ENCODE peak calls at places on chromosomes 4 and X, in six cellular contexts. D is fibroblast of lung, R is esophagus squamous epithelium, M is lower lobe of right lung, T is substantia nigra, F is heart right ventricle. A is an unnamed sample.

GRCh38 chrX:16807548-16807947 is 21.3 kb downstream of the TXLNG start:
- DNase-seq in D (peak), R (no peak), M (no peak), T (no peak), F (no peak), A (no peak)

GRCh38 chr4:112523764-112524505 is 8.0 kb upstream of the NEUROG2 start:
- DNase-seq in D (no peak), R (no peak), M (peak), T (no peak), F (peak), A (no peak)

GRCh38 chr4:168637872-168638756 is 141.3 kb downstream of the PALLD start:
- DNase-seq in D (peak), R (no peak), M (no peak), T (no peak), F (no peak), A (no peak)

GRCh38 chr4:5199912-5200311 is 148.6 kb downstream of the STK32B start:
- DNase-seq in D (no peak), R (no peak), M (no peak), T (no peak), F (no peak), A (no peak)

GRCh38 chr4:47239649-47240048 is 208.3 kb downstream of the GABRB1 start:
- DNase-seq in D (no peak), R (no peak), M (no peak), T (no peak), F (no peak), A (no peak)

GRCh38 chrX:72243472-72243871 is 4.6 kb upstream of the ERCC6L start:
- DNase-seq in D (peak), R (no peak), M (no peak), T (no peak), F (no peak), A (no peak)

GRCh38 chr4:81471361-81472248 is at the start of gene RASGEF1B:
- DNase-seq in D (peak), R (peak), M (peak), T (peak), F (peak), A (peak)

GRCh38 chrX:12770440-12770839 is 20.8 kb upstream of the PRPS2 start:
- DNase-seq in D (no peak), R (no peak), M (no peak), T (no peak), F (no peak), A (no peak)

GRCh38 chrX:124435616-124436015 is 89.3 kb downstream of the SH2D1A start:
- DNase-seq in D (no peak), R (no peak), M (no peak), T (no peak), F (no peak), A (no peak)

GRCh38 chr4:7535619-7536018 is 100.9 kb upstream of the PSAPL1 start:
- DNase-seq in D (no peak), R (no peak), M (no peak), T (no peak), F (no peak), A (no peak)

GRCh38 chr4:99893991-99894981 is at the start of gene LAMTOR3:
- DNase-seq in D (peak), R (peak), M (peak), T (peak), F (peak), A (peak)
- H3K27ac ChIP-seq in D (peak), R (peak), M (peak), T (peak), F (peak), A (peak)

GRCh38 chr4:55376698-55377097 is 19.1 kb upstream of the TMEM165 start:
- DNase-seq in D (no peak), R (no peak), M (no peak), T (no peak), F (no peak), A (no peak)

GRCh38 chr4:55382515-55383003 is 13.2 kb upstream of the TMEM165 start:
- DNase-seq in D (no peak), R (no peak), M (no peak), T (no peak), F (no peak), A (no peak)

GRCh38 chr4:55381502-55381901 is 14.3 kb upstream of the TMEM165 start:
- DNase-seq in D (no peak), R (no peak), M (no peak), T (no peak), F (no peak), A (no peak)

GRCh38 chr4:55373461-55373860 is 22.3 kb upstream of the TMEM165 start:
- DNase-seq in D (no peak), R (no peak), M (no peak), T (no peak), F (no peak), A (no peak)

GRCh38 chr4:55378617-55379467 is 16.9 kb upstream of the TMEM165 start:
- DNase-seq in D (no peak), R (no peak), M (peak), T (no peak), F (no peak), A (no peak)
- H3K27ac ChIP-seq in D (no peak), R (no peak), M (peak), T (no peak), F (no peak), A (no peak)

GRCh38 chrX:784829-785228 is 154.2 kb downstream of the SHOX start:
- DNase-seq in D (no peak), R (no peak), M (no peak), T (no peak), F (no peak), A (no peak)
- H3K27ac ChIP-seq in D (no peak), R (no peak), M (no peak), T (no peak), F (no peak), A (no peak)

GRCh38 chr4:38803833-38804653 is 548 bp downstream of the TLR1 start:
- DNase-seq in D (no peak), R (no peak), M (no peak), T (no peak), F (no peak), A (no peak)

GRCh38 chr4:38800956-38801450 is 3.6 kb downstream of the TLR1 start:
- DNase-seq in D (peak), R (no peak), M (no peak), T (no peak), F (no peak), A (no peak)

GRCh38 chr4:38802561-38803355 is 1.8 kb downstream of the TLR1 start:
- DNase-seq in D (no peak), R (no peak), M (no peak), T (no peak), F (no peak), A (no peak)

GRCh38 chr4:38805530-38806145 is 1.0 kb upstream of the TLR1 start:
- DNase-seq in D (peak), R (no peak), M (peak), T (no peak), F (no peak), A (peak)

DNA sequence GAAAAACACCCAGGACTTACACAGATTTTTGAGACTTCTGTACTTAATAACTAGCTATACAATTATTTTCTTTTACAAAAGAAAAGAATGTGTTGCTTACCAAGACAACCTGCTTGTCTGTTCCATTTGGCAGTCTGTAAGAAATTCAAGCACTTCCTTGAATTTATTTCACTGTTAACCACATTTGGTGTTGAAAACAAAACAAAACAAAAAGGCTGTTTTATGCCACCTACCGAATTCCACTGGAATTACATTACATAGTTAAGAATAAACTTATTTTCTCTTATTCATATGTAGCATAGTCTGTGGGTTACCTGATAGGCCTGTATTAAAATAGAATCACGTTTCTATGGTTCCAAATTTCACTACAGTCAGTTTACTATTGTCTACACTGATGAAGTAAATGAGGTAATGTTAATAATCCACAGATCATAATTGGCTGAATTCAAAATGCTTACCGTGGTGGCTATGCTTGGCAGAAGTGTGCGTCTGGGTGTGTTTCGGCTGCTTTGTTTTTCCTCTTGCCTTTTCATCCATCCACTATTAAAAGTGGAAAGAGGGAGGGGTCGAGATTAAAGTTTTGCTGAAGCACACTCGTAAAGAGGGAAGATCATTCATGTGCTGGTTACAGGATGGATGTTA is at the start of gene TLR1:
- DNase-seq in D (peak), R (no peak), M (no peak), T (no peak), F (no peak), A (no peak)
- H3K27ac ChIP-seq in D (no peak), R (peak), M (peak), T (peak), F (peak), A (peak)